ENCODE peak calls at places on chromosomes 11 and 22, in four cellular contexts. G, A, Y and H are unnamed samples. For H3K4me1, the result is how much of the 10 kb centered on the place peaks cover.

GRCh38 chr11:129593098-129593497 is 217.4 kb downstream of the BARX2 start:
- DNase-seq in A (no peak), Y (no peak), G (no peak), H (peak)

GRCh38 chr11:110526323-110526722 is 96.6 kb downstream of the FDX1 start:
- DNase-seq in G (no peak), Y (no peak), A (no peak), H (no peak)

GRCh38 chr11:23138761-23139160 is 278.5 kb upstream of the CCDC179 start:
- DNase-seq in G (no peak), A (no peak), Y (no peak), H (no peak)

GRCh38 chr11:473975-474785 is 24.1 kb downstream of the PTDSS2 start:
- DNase-seq in G (no peak), A (no peak), Y (no peak), H (no peak)

GRCh38 chr11:7442588-7443215 is 42.6 kb upstream of the OLFML1 start:
- DNase-seq in A (peak), G (peak), Y (no peak), H (peak)

GRCh38 chr11:96146765-96147164 is 196.2 kb downstream of the MAML2 start:
- DNase-seq in G (no peak), A (no peak), Y (no peak), H (no peak)

GRCh38 chr11:71456294-71456693 is 3.3 kb downstream of the NADSYN1 start:
- DNase-seq in A (no peak), G (no peak), Y (no peak), H (no peak)

GRCh38 chr11:71940561-71941219 is 11.8 kb downstream of the RNF121 start:
- DNase-seq in Y (no peak), A (no peak), G (no peak), H (no peak)

GRCh38 chr11:72625746-72626636 is 48.2 kb downstream of the PDE2A start:
- DNase-seq in A (no peak), Y (no peak), G (peak), H (no peak)

GRCh38 chr11:62264004-62264403 is 6.0 kb upstream of the SCGB2A2 start:
- DNase-seq in A (no peak), G (no peak), Y (no peak), H (no peak)

GRCh38 chr11:80596291-80596810 is 1155.5 kb upstream of the TENM4 start:
- DNase-seq in A (no peak), Y (no peak), G (no peak), H (no peak)

GRCh38 chr11:66953431-66953833 is 4.8 kb downstream of the PC start:
- DNase-seq in Y (no peak), A (no peak), G (no peak), H (no peak)

GRCh38 chr11:69841859-69842698 is 22.9 kb upstream of the FGF3 start:
- DNase-seq in A (peak), Y (no peak), G (no peak), H (no peak)

GRCh38 chr22:44170470-44170869 is 10.3 kb upstream of the PARVG start:
- DNase-seq in A (no peak), Y (no peak), G (no peak), H (no peak)

GRCh38 chr11:17864478-17864941 is 129.9 kb downstream of the KCNC1 start:
- DNase-seq in A (no peak), Y (no peak), G (no peak), H (no peak)

GRCh38 chr22:46031965-46032851 is 55.2 kb upstream of the WNT7B start:
- DNase-seq in G (peak), A (no peak), Y (no peak), H (no peak)

DNA sequence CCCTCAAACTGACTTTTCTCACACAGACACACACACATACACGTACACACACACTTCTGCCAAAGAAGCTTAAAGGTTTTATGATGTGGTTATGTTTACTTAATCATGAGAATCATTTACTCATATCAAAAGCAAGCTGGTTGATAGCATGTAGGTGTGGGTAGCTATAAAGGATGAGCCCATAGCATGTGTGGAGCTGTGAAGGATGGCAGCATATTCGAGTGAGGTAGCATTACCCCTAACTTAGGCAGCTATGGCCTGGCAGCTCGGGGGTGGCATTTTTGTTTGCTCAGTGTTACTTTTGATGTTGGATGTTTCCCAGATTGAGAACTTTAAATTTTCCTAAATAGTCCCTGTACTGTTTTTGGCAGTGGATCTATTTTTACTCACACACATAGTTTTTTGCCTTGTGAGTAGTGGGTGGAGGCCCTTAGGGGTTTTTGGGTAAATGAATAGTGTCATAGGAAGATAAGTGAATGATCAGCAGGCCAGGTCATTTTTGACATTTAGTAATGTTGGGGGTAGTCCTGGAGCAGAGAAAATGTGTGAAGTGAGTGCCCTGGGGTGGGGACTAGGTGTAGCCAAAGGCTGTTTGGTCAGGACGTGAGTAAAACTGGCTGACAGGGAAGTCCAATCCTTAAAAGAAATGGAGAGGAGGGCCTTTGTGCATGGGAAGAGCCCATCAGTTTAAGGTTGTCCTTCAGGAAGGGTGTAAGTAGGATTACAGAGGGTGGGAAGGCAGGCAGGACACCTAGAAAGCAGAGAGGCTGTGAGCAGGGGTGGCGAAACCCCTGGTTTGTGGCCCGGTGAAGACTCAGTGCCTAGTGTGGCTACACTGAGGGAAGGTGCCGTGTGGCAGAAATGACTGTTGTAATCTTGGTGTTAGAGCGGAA is 7.1 kb downstream of the YWHAH start:
- DNase-seq in Y (no peak), G (no peak), A (no peak), H (no peak)
- H3K4me1 ChIP-seq in Y (half or more), G (half or more), A (half or more), H (under half)

GRCh38 chr11:35143509-35144102 is 4.6 kb downstream of the CD44 start:
- DNase-seq in Y (no peak), G (no peak), A (peak), H (no peak)
- H3K4me1 ChIP-seq in Y (half or more), G (under half), A (half or more), H (under half)

GRCh38 chr11:33719587-33719986 is 16.6 kb downstream of the CD59 start:
- DNase-seq in Y (no peak), G (no peak), A (no peak), H (no peak)
- H3K4me1 ChIP-seq in Y (under half), G (half or more), A (half or more), H (half or more)

GRCh38 chr11:124779568-124779967 is 17.5 kb upstream of the ESAM start:
- DNase-seq in A (no peak), Y (no peak), G (no peak), H (no peak)

GRCh38 chr11:124778281-124778680 is 16.2 kb upstream of the ESAM start:
- DNase-seq in A (no peak), G (no peak), Y (no peak), H (no peak)

GRCh38 chr11:124783002-124783401 is 17.2 kb downstream of the MSANTD2 start:
- DNase-seq in A (no peak), G (no peak), Y (no peak), H (no peak)

GRCh38 chr11:124776865-124777645 is 15.0 kb upstream of the ESAM start:
- DNase-seq in G (no peak), A (no peak), Y (no peak), H (no peak)
- H3K4me1 ChIP-seq in G (under half), A (under half), Y (under half), H (under half)

GRCh38 chr22:50470491-50470890 is 4.3 kb downstream of the SBF1 start:
- DNase-seq in A (no peak), G (no peak), Y (no peak), H (no peak)
- H3K4me1 ChIP-seq in A (under half), G (half or more), Y (half or more), H (under half)